ENCODE peak calls at places on chromosomes 12 and 14, in five cellular contexts. Y is neural crest cell, I is Ammon's horn, F is lower lobe of right lung, E is brain microvascular endothelial cell. V is an unnamed sample.

GRCh38 chr14:97490521-97491070 is 693.4 kb downstream of the VRK1 start:
- DNase-seq in Y (no peak), I (no peak), F (no peak), E (no peak), V (no peak)

GRCh38 chr14:63759454-63759853 is 31.6 kb upstream of the SGPP1 start:
- DNase-seq in Y (no peak), I (peak), F (no peak), E (no peak), V (no peak)

GRCh38 chr14:56666716-56667115 is 87.1 kb downstream of the TMEM260 start:
- DNase-seq in Y (no peak), I (no peak), F (no peak), E (peak), V (no peak)

GRCh38 chr14:99615497-99616245 is 11.7 kb upstream of the CCDC85C start:
- DNase-seq in Y (no peak), I (no peak), F (no peak), E (no peak), V (no peak)

GRCh38 chr12:110698171-110698902 is 9.4 kb upstream of the HVCN1 start:
- DNase-seq in Y (no peak), I (peak), F (peak), E (peak), V (no peak)

GRCh38 chr12:32891956-32892355 is 4.6 kb downstream of the PKP2 start:
- DNase-seq in Y (no peak), I (no peak), F (no peak), E (peak), V (no peak)

GRCh38 chr12:5078423-5078822 is 34.7 kb downstream of the KCNA5 start:
- DNase-seq in Y (no peak), I (no peak), F (no peak), E (no peak), V (no peak)

GRCh38 chr12:67482751-67483661 is 165.5 kb upstream of the DYRK2 start:
- DNase-seq in Y (no peak), I (peak), F (peak), E (peak), V (no peak)

GRCh38 chr12:53061404-53062010 is 11.6 kb downstream of the TNS2 start:
- DNase-seq in Y (no peak), I (no peak), F (peak), E (no peak), V (peak)

GRCh38 chr12:31991815-31992214 is 32.6 kb downstream of the RESF1 start:
- DNase-seq in Y (no peak), I (no peak), F (no peak), E (no peak), V (no peak)

GRCh38 chr14:97113339-97113738 is 316.2 kb downstream of the VRK1 start:
- DNase-seq in Y (no peak), I (no peak), F (no peak), E (no peak), V (no peak)

GRCh38 chr12:13024151-13024946 is 19.8 kb upstream of the FAM234B start:
- DNase-seq in Y (no peak), I (peak), F (no peak), E (peak), V (peak)

GRCh38 chr12:52029686-52030085 is 21.6 kb upstream of the NR4A1 start:
- DNase-seq in Y (no peak), I (peak), F (peak), E (peak), V (no peak)

V was measured in cerebellum.